ENCODE peak calls at places on chromosome 16, in five cellular contexts. C is mucosa of descending colon; P is GM03348; S is CD8-positive, alpha-beta T cell; G is kidney tubule cell. A is an unnamed sample.

GRCh38 chr16:68893710-68894705 is 50.7 kb downstream of the TANGO6 start:
- DNase-seq in P (no peak), C (no peak), G (no peak), S (no peak), A (peak; percentile 12)

GRCh38 chr16:847151-847550 is 46.6 kb upstream of the GNG13 start:
- DNase-seq in C (peak; percentile 12), P (no peak), G (no peak), S (no peak), A (no peak)

GRCh38 chr16:11181889-11182279 is 74.1 kb downstream of the SOCS1 start:
- DNase-seq in P (no peak), G (peak; percentile 58), S (no peak), C (no peak), A (peak; percentile 43)

GRCh38 chr16:11328172-11329079 is 16.8 kb upstream of the RMI2 start:
- DNase-seq in G (peak; percentile 92), C (peak; percentile 80), S (peak; percentile 71), P (peak; percentile 90), A (peak; percentile 95)

GRCh38 chr16:27625050-27625697 is 75.2 kb downstream of the KATNIP start:
- DNase-seq in P (peak; percentile 47), C (no peak), G (no peak), S (no peak), A (peak; percentile 15)

GRCh38 chr16:71351558-71351901 is 7.0 kb upstream of the CALB2 start:
- DNase-seq in C (no peak), S (peak; percentile 9), P (no peak), G (no peak), A (no peak)

GRCh38 chr16:57809843-57810196 is 7.5 kb upstream of the KIFC3 start:
- DNase-seq in G (peak; percentile 86), P (no peak), C (peak; percentile 36), S (no peak), A (no peak)

GRCh38 chr16:21162661-21163151 is 4.2 kb downstream of the LDAF1 start:
- DNase-seq in G (peak; percentile 81), P (no peak), S (no peak), C (no peak), A (no peak)

GRCh38 chr16:88606146-88606757 is 32.1 kb upstream of the IL17C start:
- DNase-seq in G (no peak), S (no peak), P (no peak), C (no peak), A (no peak)

A was measured in M059J.